ENCODE peak calls at places on chromosomes 3 and 15, in five cellular contexts. Z, C, B, L and R are unnamed samples.

GRCh38 chr3:120214161-120214560 is 70.9 kb downstream of the GPR156 start:
- DNase-seq in Z (no peak), C (no peak), B (no peak), L (no peak), R (no peak)

GRCh38 chr15:74889882-74890768 is at the start of gene MPI:
- DNase-seq in Z (peak; percentile 88), C (peak; percentile 95), B (no peak), L (peak; percentile 80), R (peak; percentile 96)

GRCh38 chr15:74307827-74308642 is 59.4 kb downstream of the CYP11A1 start:
- DNase-seq in Z (peak; percentile 64), C (peak; percentile 70), B (peak; percentile 17), L (peak; percentile 66), R (peak; percentile 68)

GRCh38 chr3:122394173-122394572 is 10.2 kb downstream of the FAM162A start:
- DNase-seq in Z (no peak), C (no peak), B (no peak), L (no peak), R (no peak)

GRCh38 chr3:55013145-55013544 is 85.3 kb upstream of the LRTM1 start:
- DNase-seq in Z (no peak), C (no peak), B (no peak), L (peak; percentile 55), R (no peak)

GRCh38 chr3:185070491-185071335 is 82.1 kb downstream of the C3orf70 start:
- DNase-seq in Z (peak; percentile 34), C (no peak), B (no peak), L (no peak), R (no peak)

GRCh38 chr3:182796310-182796709 is 3.0 kb downstream of the ATP11B start:
- DNase-seq in Z (no peak), C (no peak), B (no peak), L (no peak), R (no peak)

GRCh38 chr3:24550588-24550987 is 55.9 kb upstream of the THRB start:
- DNase-seq in Z (no peak), C (no peak), B (no peak), L (no peak), R (no peak)

GRCh38 chr3:71916747-71917369 is 131.9 kb upstream of the PROK2 start:
- DNase-seq in Z (no peak), C (no peak), B (no peak), L (peak; percentile 1), R (no peak)

GRCh38 chr15:64137226-64137833 is 14.2 kb upstream of the SNX22 start:
- DNase-seq in Z (no peak), C (no peak), B (no peak), L (no peak), R (no peak)

GRCh38 chr3:42262525-42262924 is 3.5 kb downstream of the CCK start:
- DNase-seq in Z (no peak), C (no peak), B (peak; percentile 45), L (peak; percentile 65), R (no peak)

GRCh38 chr3:158337007-158337608 is 227.2 kb downstream of the RSRC1 start:
- DNase-seq in Z (no peak), C (no peak), B (no peak), L (no peak), R (no peak)

GRCh38 chr3:47804571-47804970 is 1.6 kb downstream of the DHX30 start:
- DNase-seq in Z (no peak), C (no peak), B (no peak), L (no peak), R (no peak)

GRCh38 chr3:21017115-21017852 is 733.7 kb downstream of the ZNF385D start:
- DNase-seq in Z (peak; percentile 8), C (no peak), B (no peak), L (no peak), R (no peak)

GRCh38 chr3:57959407-57960173 is 48.6 kb upstream of the FLNB start:
- DNase-seq in Z (no peak), C (no peak), B (no peak), L (peak; percentile 62), R (no peak)

GRCh38 chr3:120560304-120561250 is 35.6 kb upstream of the NDUFB4 start:
- DNase-seq in Z (peak; percentile 47), C (no peak), B (no peak), L (no peak), R (no peak)

GRCh38 chr3:193743702-193744047 is 150.7 kb downstream of the OPA1 start:
- DNase-seq in Z (no peak), C (peak; percentile 28), B (no peak), L (no peak), R (no peak)

GRCh38 chr3:193746832-193747231 is 153.8 kb downstream of the OPA1 start:
- DNase-seq in Z (no peak), C (no peak), B (no peak), L (no peak), R (no peak)

GRCh38 chr3:193742628-193743027 is 149.6 kb downstream of the OPA1 start:
- DNase-seq in Z (no peak), C (peak; percentile 42), B (no peak), L (no peak), R (no peak)

GRCh38 chr3:193744822-193745684 is 152.0 kb downstream of the OPA1 start:
- DNase-seq in Z (no peak), C (no peak), B (no peak), L (no peak), R (no peak)

DNA sequence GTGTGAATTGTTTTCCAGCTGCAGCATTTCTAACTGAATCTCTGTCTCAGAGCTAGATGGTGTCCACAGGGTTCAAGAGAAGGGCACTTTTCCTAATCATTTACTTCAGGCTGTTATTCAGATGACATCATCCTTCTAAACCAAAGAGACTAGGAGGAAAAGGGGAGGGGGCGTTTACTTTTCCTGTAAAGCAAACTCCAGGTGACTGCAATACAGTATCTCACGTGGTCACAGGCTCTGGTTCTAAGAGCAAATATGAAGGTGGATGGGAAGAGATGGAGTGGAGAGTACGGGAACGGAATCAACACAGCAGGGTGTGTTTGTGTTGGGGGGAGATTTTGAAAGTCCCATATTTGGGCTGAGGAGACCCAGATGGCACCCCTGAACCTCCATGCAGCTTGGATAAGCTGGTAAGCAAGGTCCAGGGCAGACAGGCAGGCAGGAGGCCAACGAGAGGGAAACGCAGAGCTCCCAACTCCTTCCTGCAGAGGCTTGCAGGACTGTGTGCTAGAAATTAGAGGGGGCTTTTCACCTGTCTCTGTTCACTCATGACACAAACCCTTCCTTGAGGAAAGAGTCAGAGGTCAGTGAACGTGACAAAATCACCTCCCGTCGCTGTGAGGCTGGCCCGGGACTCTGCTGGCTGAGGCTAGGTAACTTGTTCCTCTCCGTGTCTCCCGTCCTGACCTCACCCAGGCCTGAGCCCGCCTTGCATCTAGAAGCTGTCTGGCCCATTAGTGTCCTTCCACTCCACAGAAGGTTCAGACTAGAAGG is 151.2 kb downstream of the OPA1 start:
- DNase-seq in Z (no peak), C (no peak), B (no peak), L (no peak), R (no peak)
- TF ChIP-seq CTCF in Z (no peak), C (no peak), B (no peak), L (no peak), R (no peak)

GRCh38 chr3:195557327-195557726 is 14.2 kb upstream of the PPP1R2 start:
- DNase-seq in Z (no peak), C (no peak), B (no peak), L (no peak), R (no peak)

GRCh38 chr3:195558602-195559001 is 15.5 kb upstream of the PPP1R2 start:
- DNase-seq in Z (peak; percentile 20), C (peak; percentile 44), B (peak; percentile 10), L (no peak), R (peak; percentile 54)

GRCh38 chr3:195555110-195555509 is 12.0 kb upstream of the PPP1R2 start:
- DNase-seq in Z (no peak), C (no peak), B (no peak), L (no peak), R (no peak)

GRCh38 chr3:195554458-195554857 is 11.3 kb upstream of the PPP1R2 start:
- DNase-seq in Z (no peak), C (no peak), B (no peak), L (no peak), R (no peak)

DNA sequence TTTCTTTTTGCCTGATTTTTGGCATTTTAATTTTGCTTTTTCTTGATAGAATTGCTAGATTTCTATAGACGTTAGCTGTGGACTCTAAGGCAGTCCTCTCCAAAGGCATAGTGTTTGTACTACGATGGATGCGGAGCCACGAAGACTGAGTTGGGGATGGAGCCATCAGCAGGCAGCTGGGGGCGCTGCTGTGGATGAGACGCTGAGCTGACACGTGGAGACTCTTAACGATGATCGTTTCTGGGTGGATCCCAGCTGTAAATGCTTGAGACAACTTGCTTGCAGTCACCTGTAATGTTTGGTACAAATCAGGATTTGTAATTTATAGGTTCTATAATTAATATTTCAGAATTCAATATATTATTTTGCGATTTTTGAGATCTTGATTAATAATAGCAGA is 13.3 kb upstream of the PPP1R2 start:
- DNase-seq in Z (peak; percentile 32), C (peak; percentile 32), B (no peak), L (no peak), R (peak; percentile 62)
- TF ChIP-seq CTCF in Z (no peak), C (peak; percentile 38), B (peak; percentile 29), L (peak; percentile 40), R (peak; percentile 45)

DNA sequence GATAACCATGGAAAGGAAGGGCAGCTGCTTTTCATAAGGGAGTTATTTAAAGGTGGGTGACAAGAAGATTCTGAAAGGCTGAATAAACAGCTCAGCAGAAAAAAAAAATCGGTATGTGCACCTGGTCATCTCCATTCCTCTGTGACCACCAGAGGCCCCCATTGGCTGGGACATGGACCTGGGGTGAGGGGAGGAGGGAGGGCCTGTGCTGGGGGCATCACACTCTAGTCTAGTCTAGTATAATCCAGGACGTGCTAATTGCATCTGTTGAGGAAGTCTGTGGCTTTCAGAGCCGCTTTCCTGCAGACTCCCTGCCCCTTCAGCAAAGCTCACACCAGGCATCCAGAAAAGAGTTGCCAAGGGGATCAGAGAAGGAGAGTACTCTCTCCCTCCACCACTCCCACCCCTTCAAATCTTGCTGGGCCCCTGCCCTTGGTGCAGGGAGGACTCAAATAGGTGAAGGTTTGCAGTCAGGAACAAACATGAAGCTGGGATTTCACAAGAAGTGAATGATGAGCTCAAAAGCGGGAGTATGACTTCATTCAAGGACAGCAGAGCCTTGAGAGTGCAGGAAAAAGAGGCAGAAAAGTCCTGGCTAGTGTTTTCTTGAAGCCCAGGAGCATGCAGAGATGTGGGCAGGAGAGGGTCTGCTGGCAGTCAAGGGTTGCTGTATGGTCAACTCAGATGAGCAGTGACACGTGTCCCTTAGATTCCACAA is 167.6 kb upstream of the NDN start:
- DNase-seq in Z (no peak), C (no peak), B (no peak), L (no peak), R (no peak)
- TF ChIP-seq CTCF in Z (no peak), C (no peak), B (no peak), L (no peak), R (no peak)

GRCh38 chr15:32004249-32004648 is 26.1 kb upstream of the CHRNA7 start:
- DNase-seq in Z (no peak), C (no peak), B (no peak), L (no peak), R (no peak)

GRCh38 chr15:32003558-32003957 is 26.8 kb upstream of the CHRNA7 start:
- DNase-seq in Z (no peak), C (no peak), B (no peak), L (no peak), R (no peak)
- TF ChIP-seq CTCF in Z (no peak), C (no peak), B (no peak), L (no peak), R (no peak)

GRCh38 chr15:96180062-96180745 is 150.3 kb upstream of the NR2F2 start:
- DNase-seq in Z (no peak), C (no peak), B (no peak), L (no peak), R (no peak)
- TF ChIP-seq CTCF in Z (no peak), C (no peak), B (no peak), L (no peak), R (no peak)